ENCODE peak calls at places on chromosomes 7 and 10, in nine cellular contexts. P is stomach, S is testis, N is PC-3, Q is HCT116, J is mammary epithelial cell, K is foreskin keratinocyte, D is fibroblast of lung, H is ovary. L is an unnamed sample.
A peak's percentile ranks its signal among the peaks of the same experiment; 100 is the strongest.

GRCh38 chr10:46251857-46252847 is 34.6 kb upstream of the ANTXRL start:
- DNase-seq in P (peak; percentile 17), S (peak; percentile 12), N (no peak), Q (no peak), J (no peak), K (no peak), D (no peak), H (no peak), L (no peak)

GRCh38 chr10:78765726-78766335 is 302.9 kb upstream of the ZMIZ1 start:
- DNase-seq in P (no peak), S (no peak), N (no peak), Q (no peak), J (no peak), K (no peak), D (no peak), H (no peak), L (peak; percentile 49)

GRCh38 chr10:1589257-1589656 is 148.1 kb downstream of the ADARB2 start:
- DNase-seq in P (no peak), S (no peak), N (no peak), Q (no peak), J (no peak), K (no peak), D (no peak), H (no peak), L (no peak)

GRCh38 chr10:37684765-37685164 is 172.6 kb downstream of the ZNF248 start:
- DNase-seq in P (no peak), S (no peak), N (no peak), Q (no peak), J (no peak), K (no peak), D (no peak), H (no peak), L (no peak)

GRCh38 chr10:75358835-75359421 is 42.6 kb downstream of the ZNF503 start:
- DNase-seq in P (no peak), S (no peak), N (peak; percentile 100), Q (no peak), J (peak; percentile 94), K (peak; percentile 97), D (peak; percentile 85), H (no peak), L (no peak)

GRCh38 chr10:100896876-100897461 is 15.8 kb upstream of the SLF2 start:
- DNase-seq in P (no peak), S (peak; percentile 6), N (no peak), Q (no peak), J (no peak), K (no peak), D (no peak), H (no peak), L (no peak)

GRCh38 chr10:68925489-68925888 is 24.4 kb downstream of the DDX50 start:
- DNase-seq in P (no peak), S (no peak), N (no peak), Q (no peak), J (no peak), K (no peak), D (no peak), H (no peak), L (no peak)

GRCh38 chr7:45184326-45185027 is 26.9 kb downstream of the RAMP3 start:
- DNase-seq in P (peak; percentile 19), S (peak; percentile 6), N (no peak), Q (no peak), J (no peak), K (no peak), D (no peak), H (no peak), L (no peak)

GRCh38 chr7:130345106-130345505 is 490 bp downstream of the CPA5 start:
- DNase-seq in P (no peak), S (no peak), N (no peak), Q (no peak), J (no peak), K (no peak), D (no peak), H (no peak), L (no peak)

GRCh38 chr10:129328531-129328930 is 138.5 kb upstream of the MGMT start:
- DNase-seq in P (no peak), S (no peak), N (peak; percentile 6), Q (no peak), J (no peak), K (peak; percentile 80), D (no peak), H (no peak), L (no peak)

GRCh38 chr10:108597031-108597430 is 1326.3 kb downstream of the XPNPEP1 start:
- DNase-seq in P (no peak), S (no peak), N (peak; percentile 77), Q (no peak), J (no peak), K (no peak), D (peak; percentile 79), H (no peak), L (no peak)

DNA sequence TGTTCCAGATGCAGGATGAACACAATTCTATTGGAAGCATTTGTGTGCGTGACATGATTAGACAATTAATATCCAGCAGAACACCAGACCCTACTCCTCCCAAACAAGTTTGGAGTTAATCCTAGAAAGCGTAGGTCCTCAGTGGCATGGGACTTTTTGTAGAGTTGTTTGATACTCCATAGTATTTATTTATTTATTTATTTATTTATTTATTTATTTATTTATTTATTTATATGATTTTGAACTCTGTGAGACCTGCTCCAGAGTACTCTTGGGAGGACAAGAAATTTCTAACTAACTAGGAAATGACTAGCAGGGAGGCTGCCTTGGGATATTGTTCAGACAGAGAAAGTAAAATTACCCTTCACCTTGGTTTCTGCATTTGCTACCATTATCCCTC is 80.6 kb upstream of the SKAP2 start:
- DNase-seq in P (no peak), S (no peak), N (no peak), Q (no peak), J (no peak), K (no peak), D (no peak), H (no peak), L (no peak)
- H3K4me1 ChIP-seq in P (no peaks in the 10 kb centered on the region), S (no peaks in the 10 kb centered on the region), N (no peaks in the 10 kb centered on the region), Q (no peaks in the 10 kb centered on the region), J (peaks cover 16% of the 10 kb centered on the region), K (peaks cover 20% of the 10 kb centered on the region), D (no peaks in the 10 kb centered on the region), H (no peaks in the 10 kb centered on the region), L (no peaks in the 10 kb centered on the region)

GRCh38 chr10:95392250-95392584 is 101.4 kb upstream of the PDLIM1 start:
- DNase-seq in P (no peak), S (no peak), N (no peak), Q (no peak), J (no peak), K (no peak), D (no peak), H (no peak), L (no peak)
- H3K4me1 ChIP-seq in P (peaks cover 42% of the 10 kb centered on the region), S (peaks cover 19% of the 10 kb centered on the region), N (peaks cover 41% of the 10 kb centered on the region), Q (peaks cover 18% of the 10 kb centered on the region), J (peaks cover 14% of the 10 kb centered on the region), K (peaks cover 10% of the 10 kb centered on the region), D (no peaks in the 10 kb centered on the region), H (peaks cover 8% of the 10 kb centered on the region), L (peaks cover 88% of the 10 kb centered on the region)

GRCh38 chr10:17651891-17652290 is 7.9 kb downstream of the STAM start:
- DNase-seq in P (no peak), S (no peak), N (no peak), Q (no peak), J (no peak), K (no peak), D (peak; percentile 58), H (no peak), L (no peak)
- H3K4me1 ChIP-seq in P (peaks cover 10% of the 10 kb centered on the region), S (no peaks in the 10 kb centered on the region), N (peaks cover 5% of the 10 kb centered on the region), Q (peaks cover 69% of the 10 kb centered on the region), J (peaks cover 2% of the 10 kb centered on the region), K (peaks cover 6% of the 10 kb centered on the region), D (peaks cover 2% of the 10 kb centered on the region), H (peaks cover 7% of the 10 kb centered on the region), L (peaks cover 59% of the 10 kb centered on the region)

GRCh38 chr10:77604063-77604462 is 33.5 kb downstream of the KCNMA1 start:
- DNase-seq in P (no peak), S (no peak), N (no peak), Q (no peak), J (no peak), K (no peak), D (no peak), H (no peak), L (no peak)
- H3K4me1 ChIP-seq in P (peaks cover 21% of the 10 kb centered on the region), S (no peaks in the 10 kb centered on the region), N (peaks cover 61% of the 10 kb centered on the region), Q (peaks cover 29% of the 10 kb centered on the region), J (peaks cover 44% of the 10 kb centered on the region), K (peaks cover 11% of the 10 kb centered on the region), D (peaks cover 21% of the 10 kb centered on the region), H (no peaks in the 10 kb centered on the region), L (peaks cover 87% of the 10 kb centered on the region)

GRCh38 chr10:31758495-31758894 is 170.1 kb downstream of the ARHGAP12 start:
- DNase-seq in P (no peak), S (no peak), N (no peak), Q (no peak), J (no peak), K (peak; percentile 42), D (no peak), H (no peak), L (peak; percentile 39)
- H3K4me1 ChIP-seq in P (peaks cover 9% of the 10 kb centered on the region), S (peaks cover 21% of the 10 kb centered on the region), N (peaks cover 21% of the 10 kb centered on the region), Q (peaks cover 55% of the 10 kb centered on the region), J (peaks cover 29% of the 10 kb centered on the region), K (peaks cover 12% of the 10 kb centered on the region), D (peaks cover 9% of the 10 kb centered on the region), H (peaks cover 4% of the 10 kb centered on the region), L (no peaks in the 10 kb centered on the region)